ENCODE peak calls at places on chromosome 10, in five cellular contexts. One of them, this sample, is unnamed.

GRCh38 chr10:100346765-100347567 is at the start of gene SCD:
- DNase-seq in HepG2: peak; percentile 92
- DNase-seq in K562: peak; percentile 83
- DNase-seq in SK-N-SH: peak; percentile 93
- DNase-seq in GM12878: peak; percentile 93
- DNase-seq in this sample: peak; percentile 91

GRCh38 chr10:88062385-88062784 is 199.0 kb downstream of the PTEN start:
- DNase-seq in SK-N-SH: no peak
- DNase-seq in GM12878: no peak
- DNase-seq in HepG2: no peak
- DNase-seq in K562: no peak
- DNase-seq in this sample: no peak

GRCh38 chr10:61159253-61159652 is 215.3 kb upstream of the RHOBTB1 start:
- DNase-seq in SK-N-SH: no peak
- DNase-seq in K562: no peak
- DNase-seq in HepG2: no peak
- DNase-seq in GM12878: no peak
- DNase-seq in this sample: no peak

GRCh38 chr10:89351402-89352038 is 23.7 kb downstream of the IFIT3 start:
- DNase-seq in K562: no peak
- DNase-seq in SK-N-SH: no peak
- DNase-seq in HepG2: no peak
- DNase-seq in GM12878: peak; percentile 82
- DNase-seq in this sample: no peak

GRCh38 chr10:110498087-110498981 is 627 bp downstream of the DUSP5 start:
- DNase-seq in SK-N-SH: peak; percentile 76
- DNase-seq in K562: peak; percentile 47
- DNase-seq in HepG2: no peak
- DNase-seq in GM12878: no peak
- DNase-seq in this sample: peak; percentile 67

GRCh38 chr10:11114251-11114650 is 96.6 kb downstream of the CELF2 start:
- DNase-seq in K562: no peak
- DNase-seq in GM12878: no peak
- DNase-seq in SK-N-SH: no peak
- DNase-seq in HepG2: no peak
- DNase-seq in this sample: no peak

GRCh38 chr10:33032354-33033254 is 74.6 kb upstream of the ITGB1 start:
- DNase-seq in K562: no peak
- DNase-seq in SK-N-SH: no peak
- DNase-seq in GM12878: no peak
- DNase-seq in HepG2: peak; percentile 5
- DNase-seq in this sample: no peak

GRCh38 chr10:74078037-74078436 is 72.6 kb downstream of the AP3M1 start:
- DNase-seq in SK-N-SH: no peak
- DNase-seq in GM12878: peak; percentile 41
- DNase-seq in K562: no peak
- DNase-seq in HepG2: no peak
- DNase-seq in this sample: no peak

GRCh38 chr10:8852546-8852945 is 798.1 kb downstream of the GATA3 start:
- DNase-seq in K562: no peak
- DNase-seq in HepG2: no peak
- DNase-seq in GM12878: no peak
- DNase-seq in SK-N-SH: no peak
- DNase-seq in this sample: no peak

DNA sequence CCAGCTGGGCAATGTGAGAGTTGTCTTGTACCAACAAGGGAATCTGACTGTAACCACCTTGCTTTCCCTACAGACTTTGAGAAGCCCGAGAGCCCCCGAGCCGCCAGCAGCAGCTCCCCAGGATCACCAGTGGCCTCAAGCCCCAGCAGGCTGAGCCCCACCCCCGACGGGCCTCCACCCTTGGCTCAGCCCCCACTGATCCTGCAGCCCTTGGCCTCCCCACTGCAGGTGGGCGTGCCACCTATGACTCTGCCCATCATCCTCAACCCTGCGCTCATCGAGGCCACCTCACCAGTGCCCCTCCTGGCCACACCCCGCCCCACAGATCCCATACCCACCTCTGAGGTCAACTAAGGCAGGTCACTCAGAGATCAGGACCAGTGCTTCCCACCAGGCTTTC is 13.5 kb upstream of the NFKB2 start:
- DNase-seq in SK-N-SH: no peak
- DNase-seq in K562: no peak
- DNase-seq in HepG2: no peak
- DNase-seq in GM12878: no peak
- DNase-seq in this sample: no peak
- TF ChIP-seq TAF1 in SK-N-SH: no peak
- TF ChIP-seq TAF1 in K562: no peak
- TF ChIP-seq TAF1 in HepG2: no peak
- TF ChIP-seq TAF1 in GM12878: no peak
- TF ChIP-seq TAF1 in this sample: no peak

DNA sequence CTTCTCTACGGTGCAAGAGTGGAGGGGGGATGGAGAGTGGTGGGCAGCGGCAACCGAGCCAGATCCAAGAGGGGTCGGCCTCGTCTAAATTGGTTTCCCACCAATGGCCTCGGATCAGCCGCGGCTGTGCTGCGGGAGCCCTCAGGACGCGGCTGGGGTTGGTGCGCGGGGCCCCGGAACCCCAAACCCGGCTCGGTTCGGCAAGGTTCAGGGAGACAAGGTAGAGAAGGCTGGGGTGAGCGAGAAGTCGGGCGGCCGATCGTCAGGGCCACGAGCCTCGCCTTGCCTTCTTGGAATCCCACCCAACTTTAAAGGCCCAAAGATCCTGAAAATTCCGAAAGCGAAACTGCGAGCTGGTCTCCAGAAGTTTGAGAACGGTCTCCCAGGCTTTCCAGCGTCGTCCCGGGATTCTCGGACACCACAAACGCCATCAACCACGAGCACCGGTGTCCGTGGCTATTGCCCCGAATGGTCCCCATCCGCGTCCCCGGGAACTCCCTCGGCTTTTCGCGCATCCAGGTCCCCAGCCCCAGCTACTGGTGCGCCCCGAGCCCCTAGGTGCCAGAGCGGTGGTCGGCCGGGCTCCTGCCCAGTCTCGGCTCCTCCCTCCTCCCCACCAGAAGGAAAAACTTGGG is 3.3 kb downstream of the SFMBT2 start:
- DNase-seq in K562: no peak
- DNase-seq in HepG2: no peak
- DNase-seq in GM12878: no peak
- DNase-seq in SK-N-SH: no peak
- DNase-seq in this sample: peak; percentile 59
- H3K27ac ChIP-seq in K562: peak overlapping the region; percentile 83
- H3K27ac ChIP-seq in HepG2: no peak overlapping the region
- H3K27ac ChIP-seq in GM12878: peak overlapping the region; percentile 86
- H3K27ac ChIP-seq in SK-N-SH: no peak overlapping the region
- H3K27ac ChIP-seq in this sample: no peak overlapping the region

DNA sequence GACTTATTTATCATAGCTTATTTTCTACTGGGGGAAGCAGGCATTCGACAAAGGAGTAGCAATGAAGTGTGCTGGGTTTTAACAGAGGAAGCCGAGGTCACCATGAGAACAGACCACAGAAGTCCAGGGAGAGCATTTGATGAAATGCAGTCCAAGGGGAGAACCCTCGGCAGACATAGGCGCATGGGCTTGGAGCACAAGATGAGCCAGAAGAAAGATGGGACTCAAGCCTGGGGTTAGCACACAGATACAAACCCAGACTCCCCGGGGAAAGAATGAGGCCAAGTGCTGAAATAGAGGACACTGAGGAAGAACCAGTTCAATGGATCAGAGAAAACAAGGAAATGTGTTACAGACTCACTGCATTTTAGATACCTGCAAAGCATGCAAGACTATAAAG is 209.5 kb downstream of the FAM107B start:
- DNase-seq in HepG2: no peak
- DNase-seq in K562: no peak
- DNase-seq in GM12878: no peak
- DNase-seq in SK-N-SH: no peak
- DNase-seq in this sample: no peak
- TF ChIP-seq TAF1 in HepG2: no peak
- TF ChIP-seq TAF1 in K562: no peak
- TF ChIP-seq TAF1 in GM12878: no peak
- TF ChIP-seq TAF1 in SK-N-SH: no peak
- TF ChIP-seq TAF1 in this sample: no peak

GRCh38 chr10:71771821-71772617 is 1.3 kb downstream of the VSIR start:
- DNase-seq in SK-N-SH: no peak
- DNase-seq in HepG2: no peak
- DNase-seq in K562: peak; percentile 67
- DNase-seq in GM12878: no peak
- DNase-seq in this sample: no peak

GRCh38 chr10:71772832-71773220 is 494 bp downstream of the VSIR start:
- DNase-seq in SK-N-SH: no peak
- DNase-seq in GM12878: no peak
- DNase-seq in HepG2: no peak
- DNase-seq in K562: no peak
- DNase-seq in this sample: no peak

GRCh38 chr10:71770255-71770654 is 3.1 kb downstream of the VSIR start:
- DNase-seq in SK-N-SH: no peak
- DNase-seq in GM12878: no peak
- DNase-seq in HepG2: no peak
- DNase-seq in K562: no peak
- DNase-seq in this sample: no peak

GRCh38 chr10:71770789-71771188 is 2.5 kb downstream of the VSIR start:
- DNase-seq in SK-N-SH: no peak
- DNase-seq in HepG2: no peak
- DNase-seq in K562: no peak
- DNase-seq in GM12878: no peak
- DNase-seq in this sample: no peak

DNA sequence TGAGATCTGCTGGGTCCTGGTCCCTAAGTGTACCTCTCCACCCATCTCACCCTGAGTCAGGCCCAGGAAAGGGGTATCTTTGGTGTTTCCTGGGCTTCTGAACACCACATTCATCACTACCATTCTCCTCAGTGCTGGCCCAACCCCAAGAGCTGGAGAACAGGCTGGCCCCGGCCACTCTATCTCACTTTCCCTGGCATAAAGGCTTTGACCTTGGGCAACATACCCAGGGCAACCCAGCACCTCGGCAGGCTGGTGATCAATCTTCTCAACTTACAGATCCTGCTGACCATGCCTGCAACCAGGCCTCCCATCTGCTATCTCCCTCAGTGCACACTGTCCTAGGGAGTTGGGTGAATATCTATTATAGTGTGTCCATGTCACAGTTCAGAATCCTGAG is 2.1 kb downstream of the VSIR start:
- DNase-seq in K562: no peak
- DNase-seq in SK-N-SH: no peak
- DNase-seq in GM12878: no peak
- DNase-seq in HepG2: no peak
- DNase-seq in this sample: no peak
- H3K27ac ChIP-seq in K562: no peak overlapping the region
- H3K27ac ChIP-seq in SK-N-SH: no peak overlapping the region
- H3K27ac ChIP-seq in GM12878: peak overlapping the region; percentile 94
- H3K27ac ChIP-seq in HepG2: no peak overlapping the region
- H3K27ac ChIP-seq in this sample: no peak overlapping the region